ENCODE peak calls at places on chromosome 4, in six cellular contexts. One of them, this sample, is unnamed.

GRCh38 chr4:140156529-140157171 is 2.7 kb upstream of the MAML3 start:
- DNase-seq in H9: no peak
- DNase-seq in neuronal stem cell: no peak
- DNase-seq in IMR-90: no peak
- DNase-seq in mesendoderm: no peak
- DNase-seq in trophoblast cell: no peak
- DNase-seq in this sample: no peak

GRCh38 chr4:152778656-152779512 is 646 bp downstream of the TIGD4 start:
- DNase-seq in H9: no peak
- DNase-seq in neuronal stem cell: no peak
- DNase-seq in IMR-90: peak; percentile 3
- DNase-seq in mesendoderm: no peak
- DNase-seq in trophoblast cell: no peak
- DNase-seq in this sample: no peak

GRCh38 chr4:54092800-54093608 is 7.0 kb upstream of the GSX2 start:
- DNase-seq in H9: peak; percentile 34
- DNase-seq in neuronal stem cell: no peak
- DNase-seq in IMR-90: no peak
- DNase-seq in mesendoderm: no peak
- DNase-seq in trophoblast cell: no peak
- DNase-seq in this sample: no peak

GRCh38 chr4:35461931-35462659 is 782.2 kb downstream of the ARAP2 start:
- DNase-seq in H9: peak; percentile 50
- DNase-seq in neuronal stem cell: no peak
- DNase-seq in IMR-90: no peak
- DNase-seq in mesendoderm: peak; percentile 58
- DNase-seq in trophoblast cell: no peak
- DNase-seq in this sample: no peak

GRCh38 chr4:56914336-56914735 is 6.6 kb downstream of the REST start:
- DNase-seq in H9: no peak
- DNase-seq in neuronal stem cell: no peak
- DNase-seq in IMR-90: no peak
- DNase-seq in mesendoderm: no peak
- DNase-seq in trophoblast cell: no peak
- DNase-seq in this sample: no peak

GRCh38 chr4:147160908-147161513 is 215.3 kb upstream of the TTC29 start:
- DNase-seq in H9: peak; percentile 40
- DNase-seq in neuronal stem cell: peak; percentile 43
- DNase-seq in IMR-90: peak; percentile 71
- DNase-seq in mesendoderm: peak; percentile 68
- DNase-seq in trophoblast cell: peak; percentile 39
- DNase-seq in this sample: peak; percentile 69

GRCh38 chr4:109721033-109721432 is 8.8 kb downstream of the PLA2G12A start:
- DNase-seq in H9: no peak
- DNase-seq in neuronal stem cell: no peak
- DNase-seq in IMR-90: peak; percentile 70
- DNase-seq in mesendoderm: no peak
- DNase-seq in trophoblast cell: peak; percentile 64
- DNase-seq in this sample: peak; percentile 51

GRCh38 chr4:73707918-73708577 is 32.3 kb upstream of the CXCL8 start:
- DNase-seq in H9: no peak
- DNase-seq in neuronal stem cell: no peak
- DNase-seq in IMR-90: peak; percentile 95
- DNase-seq in mesendoderm: peak; percentile 86
- DNase-seq in trophoblast cell: no peak
- DNase-seq in this sample: peak; percentile 93

GRCh38 chr4:53019485-53020382 is 157.6 kb downstream of the RASL11B start:
- DNase-seq in H9: no peak
- DNase-seq in neuronal stem cell: no peak
- DNase-seq in IMR-90: peak; percentile 71
- DNase-seq in mesendoderm: no peak
- DNase-seq in trophoblast cell: peak; percentile 89
- DNase-seq in this sample: peak; percentile 56

GRCh38 chr4:55184600-55185523 is 59.5 kb upstream of the KDR start:
- DNase-seq in H9: peak; percentile 68
- DNase-seq in neuronal stem cell: no peak
- DNase-seq in IMR-90: peak; percentile 66
- DNase-seq in mesendoderm: peak; percentile 75
- DNase-seq in trophoblast cell: peak; percentile 76
- DNase-seq in this sample: peak; percentile 76

GRCh38 chr4:115234405-115235093 is 121.1 kb upstream of the NDST4 start:
- DNase-seq in H9: peak; percentile 25
- DNase-seq in neuronal stem cell: no peak
- DNase-seq in IMR-90: no peak
- DNase-seq in mesendoderm: peak; percentile 92
- DNase-seq in trophoblast cell: peak; percentile 19
- DNase-seq in this sample: peak; percentile 39

GRCh38 chr4:121705521-121705920 is 8.7 kb upstream of the ANXA5 start:
- DNase-seq in H9: no peak
- DNase-seq in neuronal stem cell: no peak
- DNase-seq in IMR-90: no peak
- DNase-seq in mesendoderm: no peak
- DNase-seq in trophoblast cell: no peak
- DNase-seq in this sample: no peak

GRCh38 chr4:148445071-148445902 is 3.1 kb upstream of the NR3C2 start:
- DNase-seq in H9: peak; percentile 62
- DNase-seq in neuronal stem cell: peak; percentile 70
- DNase-seq in IMR-90: no peak
- DNase-seq in mesendoderm: peak; percentile 44
- DNase-seq in trophoblast cell: peak; percentile 10
- DNase-seq in this sample: no peak

GRCh38 chr4:177118596-177118995 is 191.1 kb upstream of the NEIL3 start:
- DNase-seq in H9: no peak
- DNase-seq in neuronal stem cell: no peak
- DNase-seq in IMR-90: peak; percentile 99
- DNase-seq in mesendoderm: no peak
- DNase-seq in trophoblast cell: no peak
- DNase-seq in this sample: peak; percentile 56

GRCh38 chr4:168589154-168589553 is 92.3 kb downstream of the PALLD start:
- DNase-seq in H9: no peak
- DNase-seq in neuronal stem cell: no peak
- DNase-seq in IMR-90: peak; percentile 90
- DNase-seq in mesendoderm: no peak
- DNase-seq in trophoblast cell: peak; percentile 94
- DNase-seq in this sample: peak; percentile 81

GRCh38 chr4:176949022-176949421 is 156.3 kb upstream of the VEGFC start:
- DNase-seq in H9: no peak
- DNase-seq in neuronal stem cell: no peak
- DNase-seq in IMR-90: peak; percentile 94
- DNase-seq in mesendoderm: no peak
- DNase-seq in trophoblast cell: no peak
- DNase-seq in this sample: peak; percentile 45

GRCh38 chr4:55931833-55932232 is 16.9 kb upstream of the CEP135 start:
- DNase-seq in H9: no peak
- DNase-seq in neuronal stem cell: no peak
- DNase-seq in IMR-90: peak; percentile 80
- DNase-seq in mesendoderm: peak; percentile 68
- DNase-seq in trophoblast cell: peak; percentile 77
- DNase-seq in this sample: peak; percentile 66

GRCh38 chr4:165634766-165635165 is 238.3 kb upstream of the TLL1 start:
- DNase-seq in H9: no peak
- DNase-seq in neuronal stem cell: no peak
- DNase-seq in IMR-90: no peak
- DNase-seq in mesendoderm: no peak
- DNase-seq in trophoblast cell: no peak
- DNase-seq in this sample: no peak

GRCh38 chr4:148831945-148832344 is 389.7 kb upstream of the NR3C2 start:
- DNase-seq in H9: no peak
- DNase-seq in neuronal stem cell: no peak
- DNase-seq in IMR-90: peak; percentile 96
- DNase-seq in mesendoderm: no peak
- DNase-seq in trophoblast cell: no peak
- DNase-seq in this sample: peak; percentile 21

GRCh38 chr4:70715097-70715496 is 6.7 kb upstream of the RUFY3 start:
- DNase-seq in H9: no peak
- DNase-seq in neuronal stem cell: no peak
- DNase-seq in IMR-90: peak; percentile 52
- DNase-seq in mesendoderm: no peak
- DNase-seq in trophoblast cell: no peak
- DNase-seq in this sample: no peak

GRCh38 chr4:76306882-76307669 is 543 bp downstream of the STBD1 start:
- DNase-seq in H9: peak; percentile 70
- DNase-seq in neuronal stem cell: peak; percentile 48
- DNase-seq in IMR-90: peak; percentile 44
- DNase-seq in mesendoderm: peak; percentile 79
- DNase-seq in trophoblast cell: peak; percentile 68
- DNase-seq in this sample: peak; percentile 68

GRCh38 chr4:169485084-169485483 is 127.3 kb downstream of the NEK1 start:
- DNase-seq in H9: no peak
- DNase-seq in neuronal stem cell: no peak
- DNase-seq in IMR-90: peak; percentile 63
- DNase-seq in mesendoderm: no peak
- DNase-seq in trophoblast cell: no peak
- DNase-seq in this sample: peak; percentile 50

GRCh38 chr4:142264961-142265360 is 581.1 kb downstream of the INPP4B start:
- DNase-seq in H9: no peak
- DNase-seq in neuronal stem cell: no peak
- DNase-seq in IMR-90: peak; percentile 94
- DNase-seq in mesendoderm: peak; percentile 12
- DNase-seq in trophoblast cell: no peak
- DNase-seq in this sample: peak; percentile 62

GRCh38 chr4:1055721-1056590 is 44.5 kb downstream of the FGFRL1 start:
- DNase-seq in H9: peak; percentile 70
- DNase-seq in neuronal stem cell: no peak
- DNase-seq in IMR-90: peak; percentile 48
- DNase-seq in mesendoderm: peak; percentile 61
- DNase-seq in trophoblast cell: no peak
- DNase-seq in this sample: peak; percentile 13

GRCh38 chr4:1516881-1517480 is 110.7 kb upstream of the NKX1-1 start:
- DNase-seq in H9: no peak
- DNase-seq in neuronal stem cell: no peak
- DNase-seq in IMR-90: no peak
- DNase-seq in mesendoderm: no peak
- DNase-seq in trophoblast cell: no peak
- DNase-seq in this sample: no peak

GRCh38 chr4:113952452-113953029 is 26.9 kb downstream of the ARSJ start:
- DNase-seq in H9: peak; percentile 52
- DNase-seq in neuronal stem cell: peak; percentile 54
- DNase-seq in IMR-90: peak; percentile 62
- DNase-seq in mesendoderm: peak; percentile 84
- DNase-seq in trophoblast cell: no peak
- DNase-seq in this sample: peak; percentile 79

GRCh38 chr4:128512161-128512560 is 224.5 kb upstream of the PGRMC2 start:
- DNase-seq in H9: no peak
- DNase-seq in neuronal stem cell: no peak
- DNase-seq in IMR-90: no peak
- DNase-seq in mesendoderm: peak; percentile 51
- DNase-seq in trophoblast cell: peak; percentile 34
- DNase-seq in this sample: no peak

GRCh38 chr4:105150511-105150910 is 3.8 kb downstream of the TET2 start:
- DNase-seq in H9: no peak
- DNase-seq in neuronal stem cell: no peak
- DNase-seq in IMR-90: peak; percentile 28
- DNase-seq in mesendoderm: no peak
- DNase-seq in trophoblast cell: no peak
- DNase-seq in this sample: no peak

GRCh38 chr4:72330381-72330780 is 238.6 kb downstream of the ADAMTS3 start:
- DNase-seq in H9: no peak
- DNase-seq in neuronal stem cell: no peak
- DNase-seq in IMR-90: no peak
- DNase-seq in mesendoderm: no peak
- DNase-seq in trophoblast cell: no peak
- DNase-seq in this sample: no peak

GRCh38 chr4:82948647-82949204 is 48.2 kb downstream of the THAP9 start:
- DNase-seq in H9: no peak
- DNase-seq in neuronal stem cell: no peak
- DNase-seq in IMR-90: peak; percentile 52
- DNase-seq in mesendoderm: no peak
- DNase-seq in trophoblast cell: no peak
- DNase-seq in this sample: peak; percentile 44

GRCh38 chr4:87030606-87031441 is 96.0 kb downstream of the AFF1 start:
- DNase-seq in H9: no peak
- DNase-seq in neuronal stem cell: no peak
- DNase-seq in IMR-90: peak; percentile 33
- DNase-seq in mesendoderm: peak; percentile 95
- DNase-seq in trophoblast cell: no peak
- DNase-seq in this sample: peak; percentile 64

GRCh38 chr4:110629780-110630500 is 7.1 kb upstream of the PITX2 start:
- DNase-seq in H9: no peak
- DNase-seq in neuronal stem cell: no peak
- DNase-seq in IMR-90: no peak
- DNase-seq in mesendoderm: peak; percentile 19
- DNase-seq in trophoblast cell: no peak
- DNase-seq in this sample: peak; percentile 18

GRCh38 chr4:68451246-68452211 is 4.3 kb downstream of the TMPRSS11E start:
- DNase-seq in H9: peak; percentile 47
- DNase-seq in neuronal stem cell: no peak
- DNase-seq in IMR-90: peak; percentile 4
- DNase-seq in mesendoderm: peak; percentile 79
- DNase-seq in trophoblast cell: no peak
- DNase-seq in this sample: peak; percentile 73

GRCh38 chr4:6777636-6778281 is 4.8 kb upstream of the KIAA0232 start:
- DNase-seq in H9: no peak
- DNase-seq in neuronal stem cell: no peak
- DNase-seq in IMR-90: no peak
- DNase-seq in mesendoderm: no peak
- DNase-seq in trophoblast cell: no peak
- DNase-seq in this sample: no peak

GRCh38 chr4:43607400-43607799 is 714.9 kb downstream of the GRXCR1 start:
- DNase-seq in H9: no peak
- DNase-seq in neuronal stem cell: no peak
- DNase-seq in IMR-90: no peak
- DNase-seq in mesendoderm: no peak
- DNase-seq in trophoblast cell: no peak
- DNase-seq in this sample: no peak

GRCh38 chr4:155959417-155959816 is 5.8 kb upstream of the CTSO start:
- DNase-seq in H9: no peak
- DNase-seq in neuronal stem cell: no peak
- DNase-seq in IMR-90: no peak
- DNase-seq in mesendoderm: no peak
- DNase-seq in trophoblast cell: no peak
- DNase-seq in this sample: no peak
- H4K8ac ChIP-seq in H9: no peak overlapping the region
- H4K8ac ChIP-seq in neuronal stem cell: no peak overlapping the region
- H4K8ac ChIP-seq in IMR-90: no peak overlapping the region
- H4K8ac ChIP-seq in mesendoderm: no peak overlapping the region
- H4K8ac ChIP-seq in trophoblast cell: no peak overlapping the region
- H4K8ac ChIP-seq in this sample: no peak overlapping the region

GRCh38 chr4:183846951-183847350 is 58.2 kb upstream of the STOX2 start:
- DNase-seq in H9: no peak
- DNase-seq in neuronal stem cell: no peak
- DNase-seq in IMR-90: no peak
- DNase-seq in mesendoderm: no peak
- DNase-seq in trophoblast cell: no peak
- DNase-seq in this sample: no peak
- H3K27ac ChIP-seq in H9: no peak overlapping the region
- H3K27ac ChIP-seq in neuronal stem cell: no peak overlapping the region
- H3K27ac ChIP-seq in IMR-90: no peak overlapping the region
- H3K27ac ChIP-seq in mesendoderm: no peak overlapping the region
- H3K27ac ChIP-seq in trophoblast cell: no peak overlapping the region
- H3K27ac ChIP-seq in this sample: no peak overlapping the region

GRCh38 chr4:145732416-145732815 is 52.5 kb downstream of the C4orf51 start:
- DNase-seq in H9: no peak
- DNase-seq in neuronal stem cell: no peak
- DNase-seq in IMR-90: no peak
- DNase-seq in mesendoderm: no peak
- DNase-seq in trophoblast cell: no peak
- DNase-seq in this sample: peak; percentile 16
- H4K8ac ChIP-seq in H9: no peak overlapping the region
- H4K8ac ChIP-seq in neuronal stem cell: no peak overlapping the region
- H4K8ac ChIP-seq in IMR-90: peak overlapping the region; percentile 76
- H4K8ac ChIP-seq in mesendoderm: no peak overlapping the region
- H4K8ac ChIP-seq in trophoblast cell: peak overlapping the region; percentile 59
- H4K8ac ChIP-seq in this sample: peak overlapping the region; percentile 91

GRCh38 chr4:17812125-17812524 is 1.3 kb downstream of the NCAPG start:
- DNase-seq in H9: no peak
- DNase-seq in neuronal stem cell: no peak
- DNase-seq in IMR-90: no peak
- DNase-seq in mesendoderm: no peak
- DNase-seq in trophoblast cell: no peak
- DNase-seq in this sample: no peak
- H3K27ac ChIP-seq in H9: no peak overlapping the region
- H3K27ac ChIP-seq in neuronal stem cell: no peak overlapping the region
- H3K27ac ChIP-seq in IMR-90: no peak overlapping the region
- H3K27ac ChIP-seq in mesendoderm: no peak overlapping the region
- H3K27ac ChIP-seq in trophoblast cell: no peak overlapping the region
- H3K27ac ChIP-seq in this sample: no peak overlapping the region